ENCODE peak calls at places on chromosomes 16 and 17, in nine cellular contexts. D, I, X, K, C, H, Q, E and W are unnamed samples.

GRCh38 chr17:18184143-18185007 is 747 bp downstream of the ALKBH5 start:
- DNase-seq in D (peak; percentile 18), I (peak; percentile 46), X (peak; percentile 61), K (peak; percentile 45), C (peak; percentile 30), H (peak; percentile 56), Q (peak; percentile 52), E (peak; percentile 57), W (no peak)

GRCh38 chr16:88430524-88431446 is 22.3 kb upstream of the ZFPM1 start:
- DNase-seq in D (peak; percentile 29), I (peak; percentile 28), X (peak; percentile 66), K (peak; percentile 82), C (no peak), H (no peak), Q (no peak), E (peak; percentile 39), W (no peak)

GRCh38 chr17:17782425-17783120 is 54.2 kb downstream of the SREBF1 start:
- DNase-seq in D (peak; percentile 19), I (no peak), X (peak; percentile 73), K (peak; percentile 47), C (no peak), H (peak; percentile 46), Q (no peak), E (no peak), W (no peak)

GRCh38 chr17:75587718-75588545 is at the start of gene MYO15B:
- DNase-seq in D (peak; percentile 3), I (peak; percentile 40), X (peak; percentile 85), K (no peak), C (peak; percentile 58), H (peak; percentile 60), Q (no peak), E (peak; percentile 71), W (no peak)

GRCh38 chr16:56288019-56288418 is 96.7 kb downstream of the GNAO1 start:
- DNase-seq in D (no peak), I (no peak), X (no peak), K (no peak), C (no peak), H (no peak), Q (no peak), E (no peak), W (no peak)

GRCh38 chr16:12199524-12199923 is 223.0 kb downstream of the SNX29 start:
- DNase-seq in D (no peak), I (no peak), X (no peak), K (no peak), C (no peak), H (no peak), Q (no peak), E (no peak), W (no peak)

GRCh38 chr16:50300942-50301625 is 34.7 kb downstream of the ADCY7 start:
- DNase-seq in D (no peak), I (no peak), X (no peak), K (no peak), C (no peak), H (no peak), Q (peak; percentile 34), E (no peak), W (no peak)

GRCh38 chr16:27273670-27274522 is 5.3 kb upstream of the NSMCE1 start:
- DNase-seq in D (peak; percentile 92), I (no peak), X (no peak), K (peak; percentile 28), C (no peak), H (no peak), Q (peak; percentile 90), E (peak; percentile 41), W (no peak)

GRCh38 chr16:22670551-22670970 is 143.4 kb upstream of the HS3ST2 start:
- DNase-seq in D (no peak), I (no peak), X (peak; percentile 94), K (peak; percentile 66), C (no peak), H (no peak), Q (peak; percentile 71), E (no peak), W (no peak)

GRCh38 chr17:41849251-41849990 is 11.8 kb downstream of the KLHL10 start:
- DNase-seq in D (no peak), I (no peak), X (no peak), K (no peak), C (no peak), H (no peak), Q (no peak), E (no peak), W (no peak)
- TF ChIP-seq CTCF in D (no peak), I (no peak), X (no peak), K (no peak), C (no peak), H (no peak), Q (no peak), E (no peak), W (no peak)

GRCh38 chr16:31700200-31700529 is 172.5 kb downstream of the AHSP start:
- DNase-seq in D (no peak), I (no peak), X (peak; percentile 94), K (peak; percentile 90), C (no peak), H (no peak), Q (no peak), E (no peak), W (peak; percentile 83)

GRCh38 chr16:31701734-31702133 is 171.9 kb upstream of the ZNF267 start:
- DNase-seq in D (no peak), I (no peak), X (no peak), K (no peak), C (no peak), H (no peak), Q (no peak), E (no peak), W (no peak)

GRCh38 chr16:31698901-31699300 is 171.2 kb downstream of the AHSP start:
- DNase-seq in D (no peak), I (no peak), X (no peak), K (no peak), C (no peak), H (no peak), Q (no peak), E (no peak), W (no peak)

GRCh38 chr16:31699601-31700000 is 171.9 kb downstream of the AHSP start:
- DNase-seq in D (no peak), I (no peak), X (no peak), K (no peak), C (no peak), H (no peak), Q (no peak), E (no peak), W (no peak)

DNA sequence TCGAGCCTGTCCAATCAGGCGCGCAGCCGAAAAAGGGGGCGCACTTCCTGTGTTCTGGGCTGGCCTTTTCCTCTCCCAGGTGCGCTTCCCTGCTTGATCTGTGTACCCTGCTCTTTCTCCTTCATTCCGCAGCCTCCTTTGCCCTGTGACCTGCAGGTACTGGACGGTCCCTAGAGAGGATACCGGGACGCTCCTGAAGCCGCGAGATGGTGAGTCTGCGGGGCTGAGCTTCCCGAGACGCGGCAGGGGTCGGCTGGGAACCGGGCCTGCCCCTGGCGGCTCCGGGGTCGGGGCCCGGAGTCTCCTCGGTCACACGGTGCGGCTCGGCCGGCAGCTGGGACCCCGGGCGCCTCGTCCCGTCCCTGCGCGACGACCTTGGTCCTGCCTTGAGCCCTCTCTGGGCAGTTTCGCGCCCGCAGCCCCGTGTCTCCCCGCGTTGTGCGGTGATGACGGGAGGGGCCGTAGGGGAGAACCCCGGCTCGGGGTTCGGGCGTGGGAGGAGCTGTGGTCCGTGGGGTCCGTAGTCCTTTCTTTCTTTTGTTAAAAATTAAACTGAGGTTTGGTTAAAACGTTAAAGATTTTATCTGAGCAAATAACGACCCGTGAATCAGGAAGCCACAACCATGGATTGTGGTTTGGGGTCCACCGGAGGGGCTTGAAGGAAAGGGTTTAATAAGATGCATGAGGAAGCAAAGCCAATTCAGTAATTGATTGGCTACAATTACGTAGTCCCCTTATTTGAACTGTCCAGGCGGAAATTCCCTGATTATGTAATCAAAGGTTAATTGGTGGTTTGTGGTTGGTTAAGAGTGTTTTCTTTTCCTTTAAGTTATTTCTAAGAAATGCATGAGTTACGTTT is 172.8 kb upstream of the ZNF267 start:
- DNase-seq in D (peak; percentile 28), I (no peak), X (no peak), K (peak; percentile 53), C (peak; percentile 62), H (peak; percentile 92), Q (peak; percentile 94), E (peak; percentile 93), W (no peak)
- TF ChIP-seq CTCF in D (no peak), I (no peak), X (peak; percentile 25), K (peak; percentile 19), C (no peak), H (peak; percentile 11), Q (no peak), E (no peak), W (peak; percentile 7)

GRCh38 chr17:30956764-30957374 is 14.0 kb upstream of the RNF135 start:
- DNase-seq in D (peak; percentile 16), I (peak; percentile 26), X (peak; percentile 55), K (no peak), C (no peak), H (no peak), Q (no peak), E (no peak), W (no peak)
- TF ChIP-seq CTCF in D (peak; percentile 10), I (no peak), X (no peak), K (no peak), C (no peak), H (no peak), Q (no peak), E (no peak), W (no peak)

GRCh38 chr16:47204736-47205499 is 61.2 kb upstream of the NETO2 start:
- DNase-seq in D (no peak), I (no peak), X (no peak), K (no peak), C (no peak), H (no peak), Q (no peak), E (no peak), W (no peak)
- TF ChIP-seq CTCF in D (peak; percentile 20), I (no peak), X (peak; percentile 24), K (peak; percentile 23), C (no peak), H (no peak), Q (peak; percentile 8), E (no peak), W (peak; percentile 23)

GRCh38 chr17:28381141-28381825 is 9.8 kb downstream of the SARM1 start:
- DNase-seq in D (no peak), I (peak; percentile 36), X (peak; percentile 92), K (peak; percentile 52), C (no peak), H (peak; percentile 44), Q (peak; percentile 79), E (peak; percentile 47), W (no peak)
- TF ChIP-seq CTCF in D (peak; percentile 29), I (peak; percentile 62), X (peak; percentile 83), K (no peak), C (no peak), H (no peak), Q (peak; percentile 65), E (peak; percentile 20), W (no peak)

DNA sequence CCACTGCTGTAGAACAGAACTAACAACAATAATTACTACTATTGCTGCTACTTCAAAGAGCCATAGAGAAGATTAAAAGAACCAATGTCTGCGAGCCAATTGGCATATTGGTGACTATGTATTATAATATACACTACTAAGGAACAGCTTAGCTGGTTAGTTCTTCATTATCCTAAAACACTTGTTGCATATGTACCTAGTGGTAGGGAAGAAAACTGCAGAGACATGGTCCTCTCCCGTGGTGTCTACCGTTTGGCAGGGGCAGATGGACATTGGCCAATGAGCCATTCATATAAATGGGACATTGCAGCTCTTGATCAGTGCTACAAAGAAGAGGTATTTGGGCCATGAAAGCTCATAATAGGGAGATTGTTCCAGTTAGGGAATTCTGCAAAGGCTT is 46.4 kb upstream of the CLEC3A start:
- DNase-seq in D (no peak), I (no peak), X (no peak), K (no peak), C (no peak), H (no peak), Q (no peak), E (no peak), W (no peak)
- TF ChIP-seq CTCF in D (no peak), I (no peak), X (peak; percentile 33), K (no peak), C (no peak), H (no peak), Q (no peak), E (no peak), W (no peak)